ENCODE peak calls at places on chromosomes 6 and 20, in four cellular contexts. Y, O, A and G are unnamed samples. For H3K4me1, the result is how much of the 10 kb centered on the place peaks cover.

GRCh38 chr6:45801471-45802289 is 214.0 kb downstream of the CLIC5 start:
- DNase-seq in Y (no peak), O (no peak), A (no peak), G (no peak)

GRCh38 chr20:33843854-33844253 is 32.7 kb downstream of the CHMP4B start:
- DNase-seq in Y (peak), O (no peak), A (no peak), G (no peak)

GRCh38 chr6:149064026-149065017 is 253.2 kb upstream of the TAB2 start:
- DNase-seq in Y (no peak), O (no peak), A (no peak), G (no peak)

GRCh38 chr6:6825153-6825847 is 236.8 kb downstream of the LY86 start:
- DNase-seq in Y (no peak), O (no peak), A (no peak), G (no peak)

GRCh38 chr6:134035823-134036296 is 16.6 kb downstream of the SLC2A12 start:
- DNase-seq in Y (no peak), O (peak), A (no peak), G (no peak)

GRCh38 chr6:163837681-163838431 is 423.3 kb downstream of the QKI start:
- DNase-seq in Y (no peak), O (no peak), A (no peak), G (no peak)

GRCh38 chr6:22709804-22710203 is 140.4 kb downstream of the HDGFL1 start:
- DNase-seq in Y (no peak), O (no peak), A (no peak), G (no peak)

GRCh38 chr6:43763133-43763797 is 6.7 kb upstream of the VEGFA start:
- DNase-seq in Y (no peak), O (no peak), A (peak), G (no peak)

GRCh38 chr6:123965894-123966293 is 162.2 kb downstream of the NKAIN2 start:
- DNase-seq in Y (peak), O (no peak), A (no peak), G (no peak)

GRCh38 chr6:43912598-43913387 is 142.8 kb downstream of the VEGFA start:
- DNase-seq in Y (no peak), O (no peak), A (peak), G (no peak)

GRCh38 chr20:973785-974194 is 28.3 kb downstream of the RSPO4 start:
- DNase-seq in Y (peak), O (peak), A (no peak), G (no peak)

GRCh38 chr6:17754254-17754653 is 47.5 kb upstream of the NUP153 start:
- DNase-seq in Y (no peak), O (no peak), A (no peak), G (no peak)

GRCh38 chr6:16334671-16335070 is 96.3 kb downstream of the GMPR start:
- DNase-seq in Y (no peak), O (no peak), A (no peak), G (peak)

GRCh38 chr20:58065508-58066361 is 162.7 kb downstream of the ANKRD60 start:
- DNase-seq in Y (no peak), O (no peak), A (no peak), G (no peak)

GRCh38 chr20:58458342-58459057 is 56.7 kb downstream of the APCDD1L start:
- DNase-seq in Y (no peak), O (no peak), A (no peak), G (no peak)

GRCh38 chr20:36501367-36502006 is 39.8 kb upstream of the MYL9 start:
- DNase-seq in Y (no peak), O (no peak), A (no peak), G (no peak)

GRCh38 chr6:72363844-72364740 is 257.8 kb upstream of the KCNQ5 start:
- DNase-seq in Y (no peak), O (peak), A (no peak), G (no peak)

GRCh38 chr6:131979515-131980337 is 28.6 kb upstream of the CCN2 start:
- DNase-seq in Y (no peak), O (no peak), A (no peak), G (no peak)

GRCh38 chr6:10414766-10415592 is at the start of gene TFAP2A:
- DNase-seq in Y (no peak), O (no peak), A (no peak), G (no peak)

GRCh38 chr6:161000632-161001031 is 9.1 kb downstream of the MAP3K4 start:
- DNase-seq in Y (no peak), O (no peak), A (no peak), G (no peak)

GRCh38 chr6:70763754-70764153 is 96.1 kb downstream of the SMAP1 start:
- DNase-seq in Y (no peak), O (no peak), A (no peak), G (no peak)

GRCh38 chr6:135147637-135148592 is 33.2 kb upstream of the MYB start:
- DNase-seq in Y (no peak), O (no peak), A (no peak), G (no peak)

GRCh38 chr6:143107440-143107839 is 46.8 kb downstream of the AIG1 start:
- DNase-seq in Y (no peak), O (no peak), A (no peak), G (no peak)

GRCh38 chr20:47343007-47343472 is 13.5 kb downstream of the ZMYND8 start:
- DNase-seq in Y (no peak), O (no peak), A (no peak), G (no peak)

GRCh38 chr20:16064991-16065707 is 508.1 kb downstream of the KIF16B start:
- DNase-seq in Y (no peak), O (no peak), A (no peak), G (no peak)

GRCh38 chr6:20211037-20211940 is 980 bp downstream of the MBOAT1 start:
- DNase-seq in Y (no peak), O (no peak), A (no peak), G (no peak)

GRCh38 chr6:77463308-77463880 is at the start of gene HTR1B:
- DNase-seq in Y (no peak), O (no peak), A (peak), G (no peak)

GRCh38 chr6:39166189-39166917 is 51.4 kb upstream of the SAYSD1 start:
- DNase-seq in Y (peak), O (peak), A (peak), G (peak)

GRCh38 chr6:137775720-137776119 is 91.3 kb upstream of the TNFAIP3 start:
- DNase-seq in Y (no peak), O (no peak), A (no peak), G (peak)

GRCh38 chr20:48721324-48722001 is 106.3 kb downstream of the PREX1 start:
- DNase-seq in Y (no peak), O (no peak), A (no peak), G (no peak)
- H3K4me1 ChIP-seq in Y (under half), O (under half), A (half or more), G (under half)

GRCh38 chr6:26578279-26578678 is 18.5 kb upstream of the ABT1 start:
- DNase-seq in Y (no peak), O (no peak), A (no peak), G (no peak)

GRCh38 chr6:26576407-26576843 is 20.3 kb upstream of the ABT1 start:
- DNase-seq in Y (no peak), O (no peak), A (no peak), G (no peak)

GRCh38 chr6:26576929-26577719 is 19.6 kb upstream of the ABT1 start:
- DNase-seq in Y (no peak), O (peak), A (peak), G (peak)

GRCh38 chr6:26578741-26579140 is 18.0 kb upstream of the ABT1 start:
- DNase-seq in Y (no peak), O (no peak), A (no peak), G (no peak)

GRCh38 chr6:26577720-26578072 is 19.1 kb upstream of the ABT1 start:
- DNase-seq in Y (no peak), O (no peak), A (no peak), G (no peak)
- H3K4me3 ChIP-seq in Y (peak), O (peak), A (peak), G (no peak)

GRCh38 chr20:50313827-50314226 is 123.2 kb downstream of the CEBPB start:
- DNase-seq in Y (no peak), O (no peak), A (no peak), G (no peak)
- H3K27ac ChIP-seq in Y (no peak), O (peak), A (peak), G (peak)

DNA sequence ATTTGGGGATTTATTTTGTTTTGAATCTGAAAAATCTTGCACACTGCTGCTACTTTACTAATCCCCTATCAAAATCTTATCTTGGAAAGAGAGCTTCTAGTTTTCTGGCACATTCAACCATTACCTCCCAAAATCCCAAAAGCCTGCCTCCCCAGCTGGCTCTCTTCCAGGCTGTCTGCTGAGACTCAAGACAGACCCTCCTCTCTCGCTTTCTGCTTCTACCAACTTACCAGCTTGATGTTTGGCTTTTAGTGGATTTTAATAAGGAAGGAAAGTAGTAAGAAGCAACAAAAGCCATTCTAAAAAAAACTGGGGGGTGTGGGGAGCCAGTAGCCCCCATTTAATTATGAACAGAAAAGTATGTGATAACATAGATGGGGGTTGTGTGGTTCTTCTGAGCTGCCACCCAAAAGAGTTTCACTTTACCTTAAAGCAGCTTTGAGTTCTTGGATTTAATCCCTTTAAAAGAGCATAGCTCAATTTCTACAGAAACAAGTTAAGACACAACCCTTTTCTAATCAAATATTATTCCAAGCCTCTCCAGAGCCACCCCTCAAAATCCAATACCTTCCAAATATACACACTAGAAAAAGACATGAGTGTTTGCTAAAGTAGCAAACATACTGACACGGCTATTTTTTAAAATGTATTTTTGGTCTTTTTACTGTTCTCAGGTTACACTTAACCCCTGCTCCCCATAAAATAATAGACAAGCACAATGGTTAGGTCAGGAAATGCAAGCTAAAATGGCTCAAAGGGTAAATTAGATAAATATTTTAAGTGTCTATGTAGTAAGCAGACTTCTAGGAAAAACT is 71.7 kb downstream of the ATP9A start:
- DNase-seq in Y (peak), O (no peak), A (no peak), G (no peak)
- H3K4me1 ChIP-seq in Y (under half), O (under half), A (under half), G (under half)

GRCh38 chr6:136641873-136642465 is 91.7 kb upstream of the MAP7 start:
- DNase-seq in Y (no peak), O (no peak), A (no peak), G (no peak)

GRCh38 chr6:136643850-136644596 is 93.8 kb upstream of the MAP7 start:
- DNase-seq in Y (peak), O (peak), A (peak), G (peak)

GRCh38 chr6:136641166-136641565 is 90.9 kb upstream of the MAP7 start:
- DNase-seq in Y (no peak), O (no peak), A (no peak), G (no peak)

GRCh38 chr6:136639671-136640070 is 89.4 kb upstream of the MAP7 start:
- DNase-seq in Y (no peak), O (no peak), A (no peak), G (no peak)

DNA sequence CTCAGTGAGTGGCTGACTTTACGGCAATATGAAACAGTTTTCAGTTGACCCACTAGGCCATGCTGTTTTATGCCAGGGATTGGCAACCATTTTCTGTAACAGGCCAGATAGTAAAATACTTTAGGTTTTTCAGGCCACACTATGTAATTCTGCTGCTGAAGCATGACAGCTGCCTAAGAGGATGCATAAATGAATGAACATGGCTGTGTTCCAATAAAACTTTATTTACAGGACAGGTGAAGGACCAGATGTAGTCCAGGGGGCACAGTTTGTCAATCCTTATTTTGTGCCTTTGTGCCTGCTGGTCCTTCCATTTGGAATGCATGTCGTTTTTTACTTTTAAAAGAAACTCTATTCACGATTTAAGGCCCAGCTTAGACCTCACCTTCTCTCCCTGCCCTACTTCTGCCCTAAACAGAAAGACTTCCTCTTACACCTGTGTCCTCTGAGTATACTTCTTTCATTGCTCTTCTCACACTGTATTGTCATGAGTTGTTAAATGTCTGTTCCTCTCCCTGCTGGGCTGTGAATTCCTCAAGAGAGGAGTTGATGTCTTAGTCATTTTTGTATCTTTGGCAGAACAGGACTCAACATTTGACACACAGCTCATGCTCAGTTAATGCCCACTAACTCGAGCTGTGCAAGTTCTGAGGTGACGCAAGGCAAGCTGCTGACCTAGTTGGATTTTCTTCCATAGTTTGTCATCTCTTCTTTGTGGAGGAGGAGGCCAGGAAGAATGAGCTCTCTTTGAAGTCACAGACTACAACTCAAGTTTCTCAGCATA is 90.1 kb upstream of the MAP7 start:
- DNase-seq in Y (no peak), O (no peak), A (no peak), G (no peak)
- H3K4me3 ChIP-seq in Y (no peak), O (no peak), A (no peak), G (no peak)

GRCh38 chr20:11182715-11183114 is 508.9 kb upstream of the JAG1 start:
- DNase-seq in Y (no peak), O (no peak), A (no peak), G (no peak)

GRCh38 chr20:11176431-11176830 is 502.6 kb upstream of the JAG1 start:
- DNase-seq in Y (no peak), O (no peak), A (no peak), G (no peak)

GRCh38 chr20:11181964-11182363 is 508.2 kb upstream of the JAG1 start:
- DNase-seq in Y (no peak), O (no peak), A (no peak), G (no peak)

GRCh38 chr20:11180186-11180585 is 506.4 kb upstream of the JAG1 start:
- DNase-seq in Y (no peak), O (no peak), A (no peak), G (no peak)

DNA sequence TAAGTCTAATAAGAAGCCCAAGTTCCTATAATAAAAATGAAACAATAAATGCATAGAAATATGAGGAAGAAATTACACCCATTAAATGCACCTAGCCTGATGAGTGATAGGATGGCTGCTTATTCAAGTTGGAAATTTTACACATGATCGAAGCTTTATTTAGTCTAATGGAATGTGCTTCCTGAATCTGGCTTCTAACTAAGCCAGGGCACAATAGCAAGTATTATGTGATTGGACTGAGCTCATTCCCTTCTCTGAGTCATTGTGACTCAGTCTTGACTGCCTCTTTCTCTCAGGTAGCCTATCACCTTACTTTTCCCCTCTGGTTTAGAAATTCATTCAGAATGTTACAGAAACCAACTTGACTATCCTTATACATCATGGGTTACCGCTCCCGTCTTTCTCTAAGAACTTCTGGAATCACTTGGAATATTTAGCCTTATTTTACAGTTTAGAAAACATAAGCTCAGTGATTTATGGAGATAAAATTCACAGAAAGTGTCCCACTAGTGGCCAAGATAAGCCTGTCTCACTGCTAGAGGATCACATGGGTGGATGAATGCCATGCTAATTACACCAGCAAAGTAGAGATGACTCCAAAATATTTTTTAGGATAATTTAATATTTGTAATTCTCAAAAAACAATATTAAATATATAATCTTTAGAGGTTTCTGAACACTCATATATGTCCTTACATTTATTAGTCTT is 505.3 kb upstream of the JAG1 start:
- DNase-seq in Y (no peak), O (peak), A (no peak), G (no peak)
- H3K27ac ChIP-seq in Y (no peak), O (no peak), A (no peak), G (no peak)